ENCODE peak calls at places on chromosomes 5 and 9, in four cellular contexts. D is WTC11, C is GM12878, X is K562. O is an unnamed sample.

GRCh38 chr5:135592312-135593045 is 13.7 kb upstream of the CXCL14 start:
- DNase-seq in D (no peak), C (no peak), X (no peak), O (no peak)

GRCh38 chr9:117413346-117414219 is 1.3 kb downstream of the ASTN2 start:
- DNase-seq in D (peak), C (no peak), X (no peak), O (no peak)

GRCh38 chr5:38772471-38772870 is 73.3 kb upstream of the OSMR start:
- DNase-seq in D (no peak), C (no peak), X (no peak), O (no peak)

GRCh38 chr9:93713716-93714115 is 137.3 kb downstream of the PHF2 start:
- DNase-seq in D (no peak), C (no peak), X (no peak), O (no peak)

GRCh38 chr9:96071245-96072124 is 196.0 kb downstream of the ERCC6L2 start:
- DNase-seq in D (peak), C (no peak), X (peak), O (peak)

GRCh38 chr5:125484272-125485002 is 738.0 kb upstream of the ZNF608 start:
- DNase-seq in D (no peak), C (no peak), X (no peak), O (no peak)

GRCh38 chr5:156149203-156149602 is 177.8 kb upstream of the SGCD start:
- DNase-seq in D (no peak), C (no peak), X (no peak), O (no peak)

GRCh38 chr9:137227057-137227852 is at the start of gene RNF224:
- DNase-seq in D (peak), C (no peak), X (peak), O (peak)

GRCh38 chr5:53298841-53299240 is 181.6 kb upstream of the FST start:
- DNase-seq in D (no peak), C (no peak), X (no peak), O (no peak)

GRCh38 chr5:40605295-40605958 is 74.3 kb upstream of the PTGER4 start:
- DNase-seq in D (no peak), C (no peak), X (no peak), O (no peak)

GRCh38 chr5:178108966-178109365 is 4.4 kb upstream of the N4BP3 start:
- DNase-seq in D (no peak), C (no peak), X (no peak), O (no peak)

GRCh38 chr5:3858524-3858923 is 262.9 kb downstream of the IRX1 start:
- DNase-seq in D (no peak), C (no peak), X (no peak), O (no peak)

GRCh38 chr9:123426406-123426805 is 70.4 kb downstream of the CRB2 start:
- DNase-seq in D (no peak), C (peak), X (no peak), O (no peak)

GRCh38 chr5:167570431-167570830 is 721.0 kb upstream of the WWC1 start:
- DNase-seq in D (no peak), C (no peak), X (no peak), O (no peak)

GRCh38 chr5:56588636-56589485 is 226.5 kb upstream of the MAP3K1 start:
- DNase-seq in D (peak), C (peak), X (no peak), O (no peak)

GRCh38 chr9:114588671-114589526 is 1.3 kb downstream of the ATP6V1G1 start:
- DNase-seq in D (no peak), C (no peak), X (peak), O (no peak)

GRCh38 chr9:112719696-112720095 is 1.8 kb upstream of the INIP start:
- DNase-seq in D (no peak), C (no peak), X (no peak), O (no peak)

GRCh38 chr5:159678800-159679392 is 237.4 kb upstream of the ADRA1B start:
- DNase-seq in D (no peak), C (no peak), X (no peak), O (no peak)

GRCh38 chr5:143968071-143968878 is 156.3 kb downstream of the HMHB1 start:
- DNase-seq in D (no peak), C (peak), X (no peak), O (peak)

GRCh38 chr5:64318175-64318574 is 152.5 kb downstream of the RNF180 start:
- DNase-seq in D (no peak), C (no peak), X (no peak), O (no peak)
- TF ChIP-seq CREM in D (no peak), C (no peak), X (no peak), O (no peak)

DNA sequence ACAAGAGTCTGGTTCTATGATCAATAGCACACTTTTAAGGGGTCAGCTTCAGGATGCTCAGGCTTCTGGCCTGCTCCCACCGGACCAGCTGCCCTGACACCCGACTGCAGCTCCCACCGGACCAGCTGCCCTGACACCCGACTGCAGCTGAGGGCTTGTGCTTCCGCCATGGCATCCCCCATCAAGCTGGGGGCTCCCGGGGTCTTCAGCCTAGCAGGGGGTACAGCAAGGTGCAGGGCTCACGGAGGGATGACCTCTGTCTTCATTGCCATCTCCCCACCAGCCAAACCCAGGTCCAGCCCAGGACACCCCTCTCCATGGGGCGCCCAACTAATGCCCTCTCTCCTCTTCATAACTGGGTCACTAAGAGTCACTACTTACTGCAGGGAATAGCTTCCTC is 1.9 kb downstream of the FLT4 start:
- DNase-seq in D (no peak), C (no peak), X (peak), O (no peak)
- TF ChIP-seq CREB1 in D (no peak), C (no peak), X (no peak), O (no peak)

DNA sequence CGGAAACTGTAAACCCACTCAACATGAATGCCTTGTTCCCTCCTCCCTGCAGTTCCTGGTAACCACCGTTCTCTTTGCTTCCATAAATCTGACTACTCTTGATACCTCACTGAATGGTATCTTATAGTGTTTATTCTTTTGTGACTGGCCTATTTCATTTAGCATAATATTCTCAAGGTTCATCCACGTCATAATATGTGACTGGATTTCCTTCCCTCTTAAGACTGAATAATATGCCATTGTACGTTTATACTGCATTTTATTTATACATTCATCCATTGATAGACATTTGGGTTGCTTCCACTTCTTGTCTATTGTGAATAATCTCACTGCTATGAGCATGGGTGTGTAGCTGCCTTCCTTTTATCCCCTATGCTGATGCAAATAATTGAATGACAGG is 253.3 kb upstream of the SMARCA2 start:
- DNase-seq in D (no peak), C (no peak), X (no peak), O (no peak)
- TF ChIP-seq CREM in D (no peak), C (no peak), X (no peak), O (no peak)

GRCh38 chr5:6522983-6523382 is 74.3 kb downstream of the UBE2QL1 start:
- DNase-seq in D (no peak), C (no peak), X (no peak), O (no peak)
- TF ChIP-seq CREB1 in D (no peak), C (no peak), X (no peak), O (no peak)

GRCh38 chr5:71615809-71616208 is 28.7 kb downstream of the MCCC2 start:
- DNase-seq in D (no peak), C (no peak), X (no peak), O (peak)
- TF ChIP-seq CREM in D (no peak), C (no peak), X (no peak), O (no peak)

DNA sequence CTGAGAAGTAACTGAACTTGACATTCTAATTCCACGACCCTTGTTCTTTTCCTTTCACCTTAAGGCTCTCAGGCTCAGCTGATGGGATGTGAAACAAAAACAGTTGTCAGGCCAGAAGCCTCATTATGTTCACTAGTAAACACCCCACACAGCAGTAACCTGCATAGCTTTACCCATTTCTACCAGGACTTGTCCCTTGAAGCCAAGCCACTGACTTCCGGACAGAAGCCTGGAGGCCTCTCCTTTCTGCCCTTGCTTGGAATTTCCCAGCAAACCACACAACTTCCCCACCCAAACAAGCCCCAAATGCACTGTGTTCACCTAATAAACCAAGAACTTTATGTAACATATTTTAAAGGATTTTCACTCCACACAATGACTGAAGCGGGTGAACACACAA is 19.6 kb downstream of the PRUNE2 start:
- DNase-seq in D (no peak), C (no peak), X (no peak), O (no peak)
- TF ChIP-seq CREB1 in D (no peak), C (no peak), X (no peak), O (no peak)

GRCh38 chr5:83414601-83415000 is 56.9 kb upstream of the VCAN start:
- DNase-seq in D (no peak), C (no peak), X (no peak), O (no peak)

GRCh38 chr5:83422284-83422683 is 49.3 kb upstream of the VCAN start:
- DNase-seq in D (no peak), C (no peak), X (no peak), O (no peak)

GRCh38 chr5:83417884-83418283 is 53.7 kb upstream of the VCAN start:
- DNase-seq in D (no peak), C (no peak), X (no peak), O (no peak)

DNA sequence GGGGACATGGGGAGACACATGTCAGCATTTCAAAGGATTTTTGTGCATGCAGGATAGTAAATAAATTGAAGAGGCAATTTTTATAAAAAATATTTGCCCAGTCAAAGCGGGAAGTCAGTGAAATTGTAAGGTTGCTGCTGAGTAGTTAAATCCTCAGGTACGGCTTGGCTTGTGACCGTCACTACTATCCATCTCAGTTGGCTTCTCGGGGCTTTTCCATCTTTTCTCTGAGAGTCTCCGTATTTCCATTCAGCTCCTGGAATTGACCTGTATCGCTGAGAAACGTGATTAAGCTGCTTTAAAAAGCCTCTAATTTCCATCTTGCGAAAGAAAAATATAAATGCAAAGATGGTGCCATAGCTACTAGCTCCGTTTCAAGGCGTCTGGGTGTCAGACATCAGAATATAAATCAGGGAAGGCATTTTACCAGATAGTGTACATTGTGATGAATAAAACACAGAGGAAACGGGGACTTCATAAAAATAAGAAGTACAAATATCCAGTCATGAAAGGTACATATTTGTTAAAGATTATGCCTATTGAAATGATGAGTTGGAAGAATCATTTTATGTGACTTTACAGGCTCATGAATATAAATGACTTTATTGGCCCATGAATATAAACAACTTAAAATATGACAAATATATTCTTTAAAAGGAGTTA is 52.8 kb upstream of the VCAN start:
- DNase-seq in D (no peak), C (no peak), X (no peak), O (no peak)
- TF ChIP-seq CREM in D (no peak), C (no peak), X (no peak), O (no peak)

O was measured in HepG2.